ENCODE peak calls at places on chromosomes 13 and 19, in ten cellular contexts. D is cardiac muscle cell; T is foreskin fibroblast; X is cardiac fibroblast; R is left ventricle myocardium inferior; K is dorsolateral prefrontal cortex; V is CD8-positive, alpha-beta T cell; A is tibial nerve; B is uterus; L is MM.1S. J is an unnamed sample.

GRCh38 chr13:41059896-41060722 is 1.2 kb upstream of the WBP4 start:
- DNase-seq in D (peak), T (peak), X (peak), R (peak), K (peak), V (peak), A (peak), B (peak), L (peak), J (peak)

GRCh38 chr13:65063753-65064152 is 2166.4 kb downstream of the PCDH9 start:
- DNase-seq in D (no peak), T (peak), X (no peak), R (no peak), K (no peak), V (no peak), A (no peak), B (no peak), L (peak), J (no peak)

GRCh38 chr13:87538366-87539052 is 132.7 kb upstream of the SLITRK5 start:
- DNase-seq in D (no peak), T (no peak), X (no peak), R (no peak), K (no peak), V (no peak), A (no peak), B (no peak), L (no peak), J (no peak)

GRCh38 chr13:98677398-98677797 is 75.1 kb downstream of the SLC15A1 start:
- DNase-seq in D (no peak), T (peak), X (peak), R (no peak), K (no peak), V (no peak), A (no peak), B (no peak), L (no peak), J (peak)

GRCh38 chr13:74136089-74136658 is 2.0 kb upstream of the KLF12 start:
- DNase-seq in D (peak), T (peak), X (peak), R (peak), K (peak), V (no peak), A (no peak), B (no peak), L (no peak), J (peak)

GRCh38 chr19:17779281-17779930 is 15.5 kb upstream of the B3GNT3 start:
- DNase-seq in D (no peak), T (peak), X (peak), R (no peak), K (no peak), V (no peak), A (no peak), B (no peak), L (no peak), J (peak)

GRCh38 chr13:92143766-92144165 is 745.3 kb downstream of the GPC5 start:
- DNase-seq in D (peak), T (no peak), X (no peak), R (no peak), K (no peak), V (no peak), A (no peak), B (no peak), L (no peak), J (no peak)

GRCh38 chr19:16325161-16325527 is 518 bp downstream of the KLF2 start:
- DNase-seq in D (peak), T (peak), X (no peak), R (peak), K (no peak), V (no peak), A (no peak), B (no peak), L (peak), J (no peak)

GRCh38 chr19:32373614-32374295 is 28.3 kb downstream of the ZNF507 start:
- DNase-seq in D (peak), T (peak), X (peak), R (no peak), K (peak), V (no peak), A (no peak), B (peak), L (no peak), J (peak)

GRCh38 chr19:48121909-48122371 is 11.3 kb upstream of the PLA2G4C start:
- DNase-seq in D (peak), T (peak), X (peak), R (no peak), K (no peak), V (no peak), A (no peak), B (peak), L (peak), J (peak)

GRCh38 chr19:39846678-39847486 is 703 bp upstream of the FBL start:
- DNase-seq in D (peak), T (peak), X (no peak), R (no peak), K (no peak), V (no peak), A (no peak), B (no peak), L (no peak), J (no peak)

GRCh38 chr19:5572556-5573286 is 5.0 kb upstream of the TINCR start:
- DNase-seq in D (no peak), T (no peak), X (no peak), R (no peak), K (no peak), V (no peak), A (no peak), B (no peak), L (no peak), J (no peak)

GRCh38 chr19:39846176-39846677 is at the start of gene FBL:
- DNase-seq in D (peak), T (peak), X (peak), R (peak), K (peak), V (peak), A (peak), B (peak), L (peak), J (peak)

GRCh38 chr13:66994498-66995365 is 235.4 kb downstream of the PCDH9 start:
- DNase-seq in D (no peak), T (no peak), X (no peak), R (no peak), K (no peak), V (no peak), A (no peak), B (no peak), L (peak), J (no peak)

GRCh38 chr13:102276479-102276878 is 125.4 kb downstream of the FGF14 start:
- DNase-seq in D (no peak), T (no peak), X (no peak), R (no peak), K (no peak), V (no peak), A (no peak), B (no peak), L (no peak), J (no peak)

GRCh38 chr13:49287995-49288394 is 40.3 kb downstream of the CDADC1 start:
- DNase-seq in D (no peak), T (no peak), X (no peak), R (no peak), K (no peak), V (no peak), A (no peak), B (no peak), L (no peak), J (no peak)

GRCh38 chr13:21071015-21071414 is 9.6 kb upstream of the LATS2 start:
- DNase-seq in D (no peak), T (no peak), X (no peak), R (no peak), K (no peak), V (no peak), A (no peak), B (no peak), L (no peak), J (no peak)

GRCh38 chr19:7454998-7455397 is 33.8 kb downstream of the PEX11G start:
- DNase-seq in D (no peak), T (no peak), X (no peak), R (no peak), K (peak), V (no peak), A (no peak), B (no peak), L (no peak), J (no peak)

GRCh38 chr19:42284066-42284501 is 15.0 kb downstream of the CIC start:
- DNase-seq in D (peak), T (peak), X (peak), R (peak), K (peak), V (peak), A (peak), B (peak), L (peak), J (peak)

GRCh38 chr19:10299545-10300458 is 9.8 kb downstream of the ZGLP1 start:
- DNase-seq in D (no peak), T (no peak), X (no peak), R (no peak), K (peak), V (no peak), A (no peak), B (no peak), L (no peak), J (no peak)

GRCh38 chr13:108859202-108860012 is 230.0 kb downstream of the MYO16 start:
- DNase-seq in D (peak), T (peak), X (peak), R (no peak), K (no peak), V (no peak), A (no peak), B (no peak), L (peak), J (no peak)

GRCh38 chr13:106532111-106532929 is 3.1 kb downstream of the EFNB2 start:
- DNase-seq in D (peak), T (peak), X (peak), R (no peak), K (peak), V (no peak), A (no peak), B (no peak), L (no peak), J (peak)

GRCh38 chr13:47459512-47459911 is 541.6 kb downstream of the SUCLA2 start:
- DNase-seq in D (peak), T (peak), X (peak), R (no peak), K (no peak), V (no peak), A (no peak), B (no peak), L (no peak), J (no peak)

GRCh38 chr13:87777395-87777794 is 106.2 kb downstream of the SLITRK5 start:
- DNase-seq in D (peak), T (no peak), X (no peak), R (no peak), K (no peak), V (no peak), A (no peak), B (no peak), L (peak), J (no peak)

GRCh38 chr13:67119481-67119883 is 110.7 kb downstream of the PCDH9 start:
- DNase-seq in D (no peak), T (peak), X (peak), R (no peak), K (no peak), V (no peak), A (no peak), B (no peak), L (no peak), J (peak)

GRCh38 chr13:101144808-101145419 is 271.4 kb downstream of the NALCN start:
- DNase-seq in D (peak), T (peak), X (peak), R (no peak), K (no peak), V (no peak), A (no peak), B (no peak), L (peak), J (peak)

GRCh38 chr19:18205180-18205915 is 1.5 kb upstream of the RAB3A start:
- DNase-seq in D (peak), T (peak), X (peak), R (peak), K (peak), V (peak), A (peak), B (peak), L (peak), J (peak)

GRCh38 chr19:35236638-35237400 is 8.3 kb upstream of the FAM187B start:
- DNase-seq in D (no peak), T (no peak), X (no peak), R (no peak), K (no peak), V (no peak), A (no peak), B (no peak), L (peak), J (peak)

GRCh38 chr13:93318538-93318937 is 91.9 kb downstream of the GPC6 start:
- DNase-seq in D (peak), T (no peak), X (peak), R (no peak), K (no peak), V (no peak), A (no peak), B (no peak), L (no peak), J (peak)

GRCh38 chr19:16382775-16383543 is 58.3 kb downstream of the KLF2 start:
- DNase-seq in D (peak), T (peak), X (peak), R (peak), K (peak), V (peak), A (peak), B (peak), L (peak), J (peak)

GRCh38 chr19:58529405-58529804 is 9.8 kb upstream of the ZBTB45 start:
- DNase-seq in D (no peak), T (no peak), X (no peak), R (no peak), K (no peak), V (no peak), A (no peak), B (no peak), L (no peak), J (no peak)

GRCh38 chr13:92136449-92137180 is 738.2 kb downstream of the GPC5 start:
- DNase-seq in D (no peak), T (no peak), X (peak), R (no peak), K (no peak), V (no peak), A (no peak), B (no peak), L (no peak), J (no peak)

GRCh38 chr19:43450545-43450997 is 14.8 kb downstream of the LYPD3 start:
- DNase-seq in D (no peak), T (peak), X (peak), R (no peak), K (no peak), V (no peak), A (no peak), B (no peak), L (no peak), J (peak)

DNA sequence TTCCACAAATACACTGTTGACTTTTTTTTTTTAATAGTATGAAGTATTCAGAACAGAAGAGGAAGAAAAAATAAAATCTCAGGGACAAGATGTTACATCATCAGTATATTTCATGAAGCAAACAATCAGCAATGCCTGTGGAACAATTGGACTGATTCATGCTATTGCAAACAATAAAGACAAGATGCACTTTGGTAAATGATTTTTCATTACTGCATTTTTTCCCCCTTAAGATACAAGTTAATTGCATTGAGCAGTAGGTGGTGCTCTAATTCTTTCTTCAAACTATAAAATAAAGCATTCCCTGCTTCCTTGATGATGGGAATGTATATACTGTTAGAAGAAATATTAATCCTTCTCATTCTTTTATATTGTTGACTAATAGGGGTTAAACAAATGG is 17.1 kb downstream of the UCHL3 start:
- DNase-seq in D (no peak), T (peak), X (peak), R (no peak), K (no peak), V (no peak), A (no peak), B (no peak), L (no peak), J (peak)
- TF ChIP-seq CTCF in D (peak), T (peak), X (peak), R (peak), K (no peak), V (no peak), A (peak), B (no peak), L (peak), J (peak)

GRCh38 chr19:19661141-19661674 is 2.3 kb downstream of the ATP13A1 start:
- DNase-seq in D (no peak), T (no peak), X (no peak), R (no peak), K (no peak), V (no peak), A (no peak), B (no peak), L (no peak), J (no peak)
- H3K4me3 ChIP-seq in D (no peak), T (no peak), X (no peak), R (no peak), K (no peak), V (no peak), A (no peak), B (no peak), L (no peak), J (no peak)

DNA sequence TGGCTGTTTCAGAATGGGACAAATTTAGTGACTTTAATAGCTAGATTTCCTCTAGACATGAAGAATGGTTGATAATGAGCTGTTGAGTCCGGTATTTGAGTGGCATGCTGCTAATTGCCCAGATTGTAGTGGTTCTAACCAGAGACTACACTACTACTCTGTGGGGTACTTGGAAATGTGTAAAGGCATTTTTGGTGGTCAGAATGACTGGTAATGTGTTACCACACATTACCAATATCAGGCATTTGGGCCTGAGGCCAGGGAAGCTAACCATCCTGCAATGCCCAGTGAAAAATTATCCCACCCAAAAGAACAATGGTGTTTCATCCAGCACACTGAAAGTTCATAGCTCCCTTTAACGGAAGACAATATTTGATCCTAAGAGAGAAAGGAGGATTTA is 17.5 kb upstream of the N4BP2L1 start:
- DNase-seq in D (no peak), T (no peak), X (no peak), R (no peak), K (no peak), V (no peak), A (no peak), B (no peak), L (no peak), J (no peak)
- TF ChIP-seq CTCF in D (no peak), T (no peak), X (no peak), R (no peak), K (no peak), V (no peak), A (no peak), B (no peak), L (no peak), J (no peak)

GRCh38 chr13:27745301-27745700 is 47.0 kb upstream of the GSX1 start:
- DNase-seq in D (no peak), T (no peak), X (no peak), R (no peak), K (no peak), V (no peak), A (no peak), B (no peak), L (no peak), J (no peak)
- H3K4me3 ChIP-seq in D (no peak), T (no peak), X (no peak), R (no peak), K (no peak), V (no peak), A (no peak), B (no peak), L (no peak), J (no peak)

GRCh38 chr19:55621673-55622231 is 2.6 kb downstream of the ZNF784 start:
- DNase-seq in D (no peak), T (no peak), X (no peak), R (no peak), K (no peak), V (no peak), A (no peak), B (no peak), L (no peak), J (no peak)

GRCh38 chr19:55619264-55619663 is 5.1 kb downstream of the ZNF784 start:
- DNase-seq in D (no peak), T (peak), X (no peak), R (no peak), K (no peak), V (no peak), A (no peak), B (no peak), L (no peak), J (no peak)

GRCh38 chr19:55622242-55622969 is 2.0 kb downstream of the ZNF784 start:
- DNase-seq in D (no peak), T (no peak), X (no peak), R (no peak), K (no peak), V (no peak), A (no peak), B (no peak), L (no peak), J (no peak)

GRCh38 chr19:55620410-55620809 is 4.0 kb downstream of the ZNF784 start:
- DNase-seq in D (no peak), T (peak), X (no peak), R (no peak), K (no peak), V (no peak), A (no peak), B (no peak), L (no peak), J (no peak)

GRCh38 chr19:55620951-55621672 is 3.3 kb downstream of the ZNF784 start:
- DNase-seq in D (no peak), T (no peak), X (no peak), R (no peak), K (no peak), V (no peak), A (no peak), B (no peak), L (no peak), J (no peak)
- TF ChIP-seq CTCF in D (no peak), T (no peak), X (no peak), R (no peak), K (no peak), V (no peak), A (no peak), B (no peak), L (no peak), J (no peak)

DNA sequence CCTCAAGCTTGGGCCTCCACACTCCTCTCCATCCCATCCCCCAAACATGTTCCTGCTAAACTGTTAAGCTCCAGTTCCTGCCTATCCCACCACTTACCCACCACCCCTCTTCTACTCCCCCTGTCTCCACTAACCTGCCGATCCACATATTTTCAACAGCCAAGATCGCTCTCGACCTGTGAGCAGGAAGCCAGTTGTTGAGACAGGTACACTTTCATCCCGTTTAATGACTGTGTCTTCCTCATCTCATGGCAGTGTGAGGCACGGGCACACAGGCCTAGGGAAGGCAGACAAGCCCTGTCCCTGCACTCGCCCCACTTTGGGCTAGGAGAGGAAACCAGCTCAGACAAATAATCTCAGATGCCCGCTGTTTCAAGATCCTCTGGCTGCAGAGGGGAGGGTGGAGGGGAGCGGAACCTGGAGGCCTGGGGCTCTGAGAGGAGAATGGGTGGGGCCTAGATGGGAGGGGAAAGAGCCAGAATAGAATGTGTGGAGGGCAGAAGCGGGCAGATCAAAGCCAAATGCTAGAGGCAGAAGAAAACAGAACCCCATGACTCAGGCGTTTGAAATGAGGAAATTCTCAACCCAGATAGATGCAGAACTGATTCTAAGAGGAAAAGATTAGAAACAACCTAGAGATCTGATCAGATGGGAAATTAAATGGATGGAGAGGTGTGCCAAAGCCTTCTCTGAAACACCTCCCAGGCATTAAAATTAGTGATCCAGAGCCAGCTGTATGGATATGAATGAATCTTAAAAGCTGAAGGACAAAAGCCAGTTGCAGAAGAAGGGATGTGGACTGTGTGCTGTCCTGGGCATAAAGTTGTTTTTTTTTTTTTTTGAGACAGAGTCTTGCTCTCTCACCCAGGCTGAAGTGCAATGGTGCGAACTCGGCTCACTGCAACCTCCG is 16.9 kb upstream of the CYP2S1 start:
- DNase-seq in D (peak), T (peak), X (peak), R (peak), K (peak), V (peak), A (peak), B (peak), L (no peak), J (peak)
- H3K4me3 ChIP-seq in D (no peak), T (peak), X (no peak), R (no peak), K (no peak), V (no peak), A (no peak), B (no peak), L (no peak), J (peak)

GRCh38 chr19:13827656-13828055 is 32.4 kb downstream of the ZSWIM4 start:
- DNase-seq in D (no peak), T (no peak), X (no peak), R (no peak), K (no peak), V (no peak), A (no peak), B (no peak), L (no peak), J (peak)

GRCh38 chr19:13826652-13827235 is 31.5 kb downstream of the ZSWIM4 start:
- DNase-seq in D (no peak), T (no peak), X (no peak), R (no peak), K (no peak), V (no peak), A (no peak), B (no peak), L (no peak), J (no peak)

GRCh38 chr19:13824703-13825102 is 29.5 kb downstream of the ZSWIM4 start:
- DNase-seq in D (no peak), T (no peak), X (no peak), R (no peak), K (no peak), V (no peak), A (no peak), B (no peak), L (no peak), J (no peak)

GRCh38 chr19:13823901-13824300 is 28.7 kb downstream of the ZSWIM4 start:
- DNase-seq in D (no peak), T (no peak), X (no peak), R (no peak), K (no peak), V (no peak), A (no peak), B (no peak), L (no peak), J (no peak)

GRCh38 chr19:13825489-13826475 is 30.5 kb downstream of the ZSWIM4 start:
- DNase-seq in D (peak), T (no peak), X (peak), R (no peak), K (no peak), V (no peak), A (no peak), B (no peak), L (no peak), J (peak)
- TF ChIP-seq CTCF in D (no peak), T (no peak), X (peak), R (no peak), K (no peak), V (no peak), A (no peak), B (no peak), L (peak), J (peak)

J was measured in epithelial cell of esophagus.